ENCODE peak calls at places on chromosome 6, in six cellular contexts. U, N, Z, B, R and K are unnamed samples.
A peak's percentile ranks its signal among the peaks of the same experiment; 100 is the strongest.

GRCh38 chr6:20827798-20828197 is 293.5 kb downstream of the CDKAL1 start:
- DNase-seq in Z (no peak), U (no peak), B (no peak), N (no peak), R (no peak), K (no peak)

GRCh38 chr6:31676904-31677303 is 4.0 kb downstream of the LY6G5C start:
- DNase-seq in Z (no peak), N (no peak), B (no peak), R (no peak), U (no peak), K (no peak)

GRCh38 chr6:82959385-82959941 is 106.2 kb downstream of the UBE3D start:
- DNase-seq in Z (no peak), B (no peak), N (no peak), U (peak; percentile 28), R (no peak), K (no peak)

GRCh38 chr6:140602843-140603242 is 1228.4 kb upstream of the CITED2 start:
- DNase-seq in R (no peak), Z (no peak), U (no peak), N (no peak), B (no peak), K (no peak)

GRCh38 chr6:113595921-113596376 is 261.2 kb upstream of the MARCKS start:
- DNase-seq in N (no peak), B (no peak), Z (no peak), U (no peak), R (no peak), K (no peak)

GRCh38 chr6:91659881-91660280 is 1073.0 kb upstream of the MAP3K7 start:
- DNase-seq in B (no peak), U (no peak), N (no peak), R (no peak), Z (no peak), K (no peak)

GRCh38 chr6:25193865-25194679 is 85.1 kb upstream of the CARMIL1 start:
- DNase-seq in R (no peak), U (no peak), Z (no peak), N (no peak), B (no peak), K (no peak)

GRCh38 chr6:142058216-142058925 is 74.4 kb upstream of the GJE1 start:
- DNase-seq in B (no peak), R (no peak), Z (no peak), U (no peak), N (no peak), K (no peak)

GRCh38 chr6:56685994-56686393 is 43.3 kb upstream of the DST start:
- DNase-seq in R (no peak), Z (no peak), U (no peak), B (no peak), N (no peak), K (no peak)

GRCh38 chr6:1524040-1524480 is 85.7 kb upstream of the FOXC1 start:
- DNase-seq in R (peak; percentile 36), B (peak; percentile 80), N (no peak), Z (peak; percentile 88), U (no peak), K (peak; percentile 82)

GRCh38 chr6:137495652-137496391 is 1.6 kb upstream of the OLIG3 start:
- DNase-seq in Z (no peak), N (no peak), B (no peak), U (no peak), R (no peak), K (no peak)

GRCh38 chr6:2857185-2857579 is 15.5 kb upstream of the SERPINB1 start:
- DNase-seq in U (no peak), N (no peak), Z (no peak), R (no peak), B (no peak), K (peak; percentile 64)